ENCODE peak calls at places on chromosomes 5 and 9, in eight cellular contexts. One of them, this sample, is unnamed.

GRCh38 chr9:109002141-109002540 is 11.2 kb downstream of the CTNNAL1 start:
- DNase-seq in mesendoderm: no peak
- DNase-seq in hepatocyte: no peak
- DNase-seq in right cardiac atrium: no peak
- DNase-seq in heart right ventricle: no peak
- DNase-seq in aorta: no peak
- DNase-seq in CD4-positive, CD25-positive, alpha-beta regulatory T cell: no peak
- DNase-seq in fibroblast of lung: no peak
- DNase-seq in this sample: peak; percentile 20

GRCh38 chr5:149371296-149371962 is 7.7 kb downstream of the IL17B start:
- DNase-seq in mesendoderm: peak; percentile 78
- DNase-seq in hepatocyte: peak; percentile 81
- DNase-seq in right cardiac atrium: no peak
- DNase-seq in heart right ventricle: peak; percentile 69
- DNase-seq in aorta: no peak
- DNase-seq in CD4-positive, CD25-positive, alpha-beta regulatory T cell: peak; percentile 67
- DNase-seq in fibroblast of lung: peak; percentile 45
- DNase-seq in this sample: peak; percentile 84

GRCh38 chr9:11500780-11501179 is 888.0 kb upstream of the PTPRD start:
- DNase-seq in mesendoderm: no peak
- DNase-seq in hepatocyte: no peak
- DNase-seq in right cardiac atrium: no peak
- DNase-seq in heart right ventricle: no peak
- DNase-seq in aorta: no peak
- DNase-seq in CD4-positive, CD25-positive, alpha-beta regulatory T cell: no peak
- DNase-seq in fibroblast of lung: no peak
- DNase-seq in this sample: no peak

GRCh38 chr5:88438006-88438405 is 169.4 kb upstream of the TMEM161B start:
- DNase-seq in mesendoderm: peak; percentile 42
- DNase-seq in hepatocyte: no peak
- DNase-seq in right cardiac atrium: no peak
- DNase-seq in heart right ventricle: no peak
- DNase-seq in aorta: no peak
- DNase-seq in CD4-positive, CD25-positive, alpha-beta regulatory T cell: no peak
- DNase-seq in fibroblast of lung: no peak
- DNase-seq in this sample: peak; percentile 22

GRCh38 chr9:72041775-72042194 is 18.6 kb downstream of the C9orf57 start:
- DNase-seq in mesendoderm: no peak
- DNase-seq in hepatocyte: peak; percentile 83
- DNase-seq in right cardiac atrium: peak; percentile 59
- DNase-seq in heart right ventricle: peak; percentile 43
- DNase-seq in aorta: peak; percentile 67
- DNase-seq in CD4-positive, CD25-positive, alpha-beta regulatory T cell: no peak
- DNase-seq in fibroblast of lung: peak; percentile 93
- DNase-seq in this sample: no peak

GRCh38 chr9:4297795-4298254 is 2.0 kb downstream of the GLIS3 start:
- DNase-seq in mesendoderm: peak; percentile 88
- DNase-seq in hepatocyte: peak; percentile 85
- DNase-seq in right cardiac atrium: peak; percentile 67
- DNase-seq in heart right ventricle: peak; percentile 52
- DNase-seq in aorta: peak; percentile 79
- DNase-seq in CD4-positive, CD25-positive, alpha-beta regulatory T cell: peak; percentile 21
- DNase-seq in fibroblast of lung: peak; percentile 81
- DNase-seq in this sample: peak; percentile 59

GRCh38 chr5:92504346-92504745 is 1076.7 kb downstream of the NR2F1-AS1 start:
- DNase-seq in mesendoderm: peak; percentile 50
- DNase-seq in hepatocyte: no peak
- DNase-seq in right cardiac atrium: no peak
- DNase-seq in heart right ventricle: no peak
- DNase-seq in aorta: no peak
- DNase-seq in CD4-positive, CD25-positive, alpha-beta regulatory T cell: no peak
- DNase-seq in fibroblast of lung: no peak
- DNase-seq in this sample: no peak

GRCh38 chr5:68240196-68240595 is 24.6 kb downstream of the PIK3R1 start:
- DNase-seq in mesendoderm: no peak
- DNase-seq in hepatocyte: no peak
- DNase-seq in right cardiac atrium: no peak
- DNase-seq in heart right ventricle: no peak
- DNase-seq in aorta: no peak
- DNase-seq in CD4-positive, CD25-positive, alpha-beta regulatory T cell: no peak
- DNase-seq in fibroblast of lung: no peak
- DNase-seq in this sample: no peak

GRCh38 chr5:113447651-113448050 is 12.9 kb upstream of the TSSK1B start:
- DNase-seq in mesendoderm: no peak
- DNase-seq in hepatocyte: no peak
- DNase-seq in right cardiac atrium: no peak
- DNase-seq in heart right ventricle: no peak
- DNase-seq in aorta: no peak
- DNase-seq in CD4-positive, CD25-positive, alpha-beta regulatory T cell: no peak
- DNase-seq in fibroblast of lung: peak; percentile 14
- DNase-seq in this sample: peak; percentile 48

GRCh38 chr5:174410716-174411512 is 313.5 kb upstream of the MSX2 start:
- DNase-seq in mesendoderm: peak; percentile 32
- DNase-seq in hepatocyte: no peak
- DNase-seq in right cardiac atrium: no peak
- DNase-seq in heart right ventricle: no peak
- DNase-seq in aorta: no peak
- DNase-seq in CD4-positive, CD25-positive, alpha-beta regulatory T cell: no peak
- DNase-seq in fibroblast of lung: no peak
- DNase-seq in this sample: no peak

GRCh38 chr9:94642526-94642925 is 3.2 kb upstream of the FBP1 start:
- DNase-seq in mesendoderm: no peak
- DNase-seq in hepatocyte: no peak
- DNase-seq in right cardiac atrium: no peak
- DNase-seq in heart right ventricle: no peak
- DNase-seq in aorta: no peak
- DNase-seq in CD4-positive, CD25-positive, alpha-beta regulatory T cell: no peak
- DNase-seq in fibroblast of lung: no peak
- DNase-seq in this sample: no peak

GRCh38 chr9:122223435-122223834 is 5.3 kb downstream of the LHX6 start:
- DNase-seq in mesendoderm: no peak
- DNase-seq in hepatocyte: no peak
- DNase-seq in right cardiac atrium: no peak
- DNase-seq in heart right ventricle: no peak
- DNase-seq in aorta: no peak
- DNase-seq in CD4-positive, CD25-positive, alpha-beta regulatory T cell: no peak
- DNase-seq in fibroblast of lung: no peak
- DNase-seq in this sample: no peak
- H3K27me3 ChIP-seq in mesendoderm: peaks cover 91% of the 10 kb centered on the region
- H3K27me3 ChIP-seq in hepatocyte: peaks cover 98% of the 10 kb centered on the region
- H3K27me3 ChIP-seq in right cardiac atrium: no peaks in the 10 kb centered on the region
- H3K27me3 ChIP-seq in heart right ventricle: peaks cover 30% of the 10 kb centered on the region
- H3K27me3 ChIP-seq in aorta: no peaks in the 10 kb centered on the region
- H3K27me3 ChIP-seq in CD4-positive, CD25-positive, alpha-beta regulatory T cell: peaks cover 14% of the 10 kb centered on the region
- H3K27me3 ChIP-seq in fibroblast of lung: peaks cover 93% of the 10 kb centered on the region
- H3K27me3 ChIP-seq in this sample: no peaks in the 10 kb centered on the region

GRCh38 chr9:135062254-135062653 is 25.2 kb upstream of the OLFM1 start:
- DNase-seq in mesendoderm: no peak
- DNase-seq in hepatocyte: no peak
- DNase-seq in right cardiac atrium: no peak
- DNase-seq in heart right ventricle: no peak
- DNase-seq in aorta: no peak
- DNase-seq in CD4-positive, CD25-positive, alpha-beta regulatory T cell: no peak
- DNase-seq in fibroblast of lung: no peak
- DNase-seq in this sample: no peak

GRCh38 chr9:135060461-135061116 is 26.9 kb upstream of the OLFM1 start:
- DNase-seq in mesendoderm: no peak
- DNase-seq in hepatocyte: no peak
- DNase-seq in right cardiac atrium: no peak
- DNase-seq in heart right ventricle: no peak
- DNase-seq in aorta: peak; percentile 9
- DNase-seq in CD4-positive, CD25-positive, alpha-beta regulatory T cell: no peak
- DNase-seq in fibroblast of lung: no peak
- DNase-seq in this sample: no peak

GRCh38 chr9:135065151-135065550 is 22.3 kb upstream of the OLFM1 start:
- DNase-seq in mesendoderm: no peak
- DNase-seq in hepatocyte: no peak
- DNase-seq in right cardiac atrium: no peak
- DNase-seq in heart right ventricle: no peak
- DNase-seq in aorta: no peak
- DNase-seq in CD4-positive, CD25-positive, alpha-beta regulatory T cell: no peak
- DNase-seq in fibroblast of lung: no peak
- DNase-seq in this sample: no peak

GRCh38 chr9:135065804-135066203 is 21.7 kb upstream of the OLFM1 start:
- DNase-seq in mesendoderm: no peak
- DNase-seq in hepatocyte: no peak
- DNase-seq in right cardiac atrium: no peak
- DNase-seq in heart right ventricle: no peak
- DNase-seq in aorta: no peak
- DNase-seq in CD4-positive, CD25-positive, alpha-beta regulatory T cell: no peak
- DNase-seq in fibroblast of lung: no peak
- DNase-seq in this sample: no peak

DNA sequence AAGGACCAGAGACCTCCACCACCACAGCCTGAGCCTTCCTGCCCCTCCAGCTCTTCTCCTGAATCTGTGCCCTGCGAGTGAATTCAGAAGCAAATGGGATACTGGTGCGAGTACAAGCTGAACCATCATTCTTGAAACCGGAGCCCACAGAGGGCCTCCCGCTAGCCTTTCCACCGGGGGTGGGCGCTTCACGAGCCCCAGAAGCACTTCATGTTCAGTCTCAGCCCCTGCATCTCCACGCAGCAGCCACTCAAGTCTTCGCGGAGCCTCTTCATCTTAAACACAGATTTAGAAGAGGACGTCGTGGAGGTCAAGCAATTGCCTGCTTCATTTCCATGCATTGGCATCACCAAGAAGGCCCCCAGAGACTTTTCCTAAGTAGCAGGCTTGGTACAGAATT is 26.0 kb upstream of the OLFM1 start:
- DNase-seq in mesendoderm: no peak
- DNase-seq in hepatocyte: no peak
- DNase-seq in right cardiac atrium: no peak
- DNase-seq in heart right ventricle: no peak
- DNase-seq in aorta: peak; percentile 12
- DNase-seq in CD4-positive, CD25-positive, alpha-beta regulatory T cell: no peak
- DNase-seq in fibroblast of lung: no peak
- DNase-seq in this sample: no peak
- H3K27me3 ChIP-seq in mesendoderm: no peaks in the 10 kb centered on the region
- H3K27me3 ChIP-seq in hepatocyte: peaks cover 8% of the 10 kb centered on the region
- H3K27me3 ChIP-seq in right cardiac atrium: no peaks in the 10 kb centered on the region
- H3K27me3 ChIP-seq in heart right ventricle: no peaks in the 10 kb centered on the region
- H3K27me3 ChIP-seq in aorta: no peaks in the 10 kb centered on the region
- H3K27me3 ChIP-seq in CD4-positive, CD25-positive, alpha-beta regulatory T cell: no peaks in the 10 kb centered on the region
- H3K27me3 ChIP-seq in fibroblast of lung: no peaks in the 10 kb centered on the region
- H3K27me3 ChIP-seq in this sample: peaks cover 3% of the 10 kb centered on the region

DNA sequence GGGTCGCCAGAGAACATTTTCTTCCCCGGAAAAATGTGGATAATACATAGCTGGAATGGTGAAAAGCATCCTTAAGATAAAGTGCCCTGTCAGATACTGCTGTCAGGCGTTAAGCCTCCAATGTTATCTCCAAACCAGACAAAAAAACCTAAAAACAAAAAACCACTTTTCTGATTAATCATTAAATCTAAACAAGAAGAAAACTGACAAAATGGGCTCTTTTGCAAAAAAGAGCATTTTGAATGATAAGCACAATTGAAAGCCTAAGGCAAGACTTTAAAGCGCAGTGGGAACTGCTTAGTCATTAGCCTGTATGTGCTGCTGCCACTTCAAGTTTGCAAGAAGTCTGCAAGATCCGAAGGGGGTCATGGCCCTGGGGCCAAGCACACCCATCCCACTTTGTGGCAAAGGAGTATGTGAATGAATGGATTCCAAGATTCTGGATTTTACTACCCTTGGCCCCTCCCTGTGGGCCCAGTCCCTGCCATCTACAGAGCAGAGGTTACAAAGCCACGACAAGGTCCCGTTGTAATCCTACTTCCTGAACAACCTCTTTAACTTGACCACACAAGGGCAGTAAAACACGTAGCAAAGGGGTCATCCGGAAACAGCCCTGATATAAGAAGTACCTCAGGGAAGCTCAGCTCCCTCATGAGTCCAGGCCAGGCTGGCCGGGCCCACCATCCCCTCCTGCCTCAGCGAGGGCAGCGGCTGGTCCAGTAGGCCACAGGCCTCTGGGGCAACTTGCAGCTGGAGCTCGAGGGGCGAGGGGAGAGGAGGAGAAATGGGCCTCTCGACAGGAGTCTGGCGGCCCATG is 29.7 kb downstream of the SHB start:
- DNase-seq in mesendoderm: peak; percentile 69
- DNase-seq in hepatocyte: no peak
- DNase-seq in right cardiac atrium: no peak
- DNase-seq in heart right ventricle: no peak
- DNase-seq in aorta: no peak
- DNase-seq in CD4-positive, CD25-positive, alpha-beta regulatory T cell: no peak
- DNase-seq in fibroblast of lung: peak; percentile 76
- DNase-seq in this sample: no peak
- H3K27me3 ChIP-seq in mesendoderm: no peaks in the 10 kb centered on the region
- H3K27me3 ChIP-seq in hepatocyte: no peaks in the 10 kb centered on the region
- H3K27me3 ChIP-seq in right cardiac atrium: no peaks in the 10 kb centered on the region
- H3K27me3 ChIP-seq in heart right ventricle: no peaks in the 10 kb centered on the region
- H3K27me3 ChIP-seq in aorta: no peaks in the 10 kb centered on the region
- H3K27me3 ChIP-seq in CD4-positive, CD25-positive, alpha-beta regulatory T cell: no peaks in the 10 kb centered on the region
- H3K27me3 ChIP-seq in fibroblast of lung: no peaks in the 10 kb centered on the region
- H3K27me3 ChIP-seq in this sample: no peaks in the 10 kb centered on the region

GRCh38 chr5:141773779-141774531 is 91.9 kb upstream of the ARAP3 start:
- DNase-seq in mesendoderm: no peak
- DNase-seq in hepatocyte: no peak
- DNase-seq in right cardiac atrium: no peak
- DNase-seq in heart right ventricle: no peak
- DNase-seq in aorta: no peak
- DNase-seq in CD4-positive, CD25-positive, alpha-beta regulatory T cell: no peak
- DNase-seq in fibroblast of lung: no peak
- DNase-seq in this sample: no peak
- H3K27me3 ChIP-seq in mesendoderm: no peaks in the 10 kb centered on the region
- H3K27me3 ChIP-seq in hepatocyte: no peaks in the 10 kb centered on the region
- H3K27me3 ChIP-seq in right cardiac atrium: no peaks in the 10 kb centered on the region
- H3K27me3 ChIP-seq in heart right ventricle: no peaks in the 10 kb centered on the region
- H3K27me3 ChIP-seq in aorta: no peaks in the 10 kb centered on the region
- H3K27me3 ChIP-seq in CD4-positive, CD25-positive, alpha-beta regulatory T cell: no peaks in the 10 kb centered on the region
- H3K27me3 ChIP-seq in fibroblast of lung: peaks cover 10% of the 10 kb centered on the region
- H3K27me3 ChIP-seq in this sample: no peaks in the 10 kb centered on the region

GRCh38 chr5:170572453-170572852 is 68.6 kb downstream of the KCNIP1 start:
- DNase-seq in mesendoderm: no peak
- DNase-seq in hepatocyte: no peak
- DNase-seq in right cardiac atrium: no peak
- DNase-seq in heart right ventricle: no peak
- DNase-seq in aorta: no peak
- DNase-seq in CD4-positive, CD25-positive, alpha-beta regulatory T cell: no peak
- DNase-seq in fibroblast of lung: no peak
- DNase-seq in this sample: no peak
- H3K27me3 ChIP-seq in mesendoderm: no peaks in the 10 kb centered on the region
- H3K27me3 ChIP-seq in hepatocyte: no peaks in the 10 kb centered on the region
- H3K27me3 ChIP-seq in right cardiac atrium: no peaks in the 10 kb centered on the region
- H3K27me3 ChIP-seq in heart right ventricle: no peaks in the 10 kb centered on the region
- H3K27me3 ChIP-seq in aorta: peaks cover 2% of the 10 kb centered on the region
- H3K27me3 ChIP-seq in CD4-positive, CD25-positive, alpha-beta regulatory T cell: peaks cover 15% of the 10 kb centered on the region
- H3K27me3 ChIP-seq in fibroblast of lung: no peaks in the 10 kb centered on the region
- H3K27me3 ChIP-seq in this sample: peaks cover 4% of the 10 kb centered on the region

GRCh38 chr5:160116991-160117390 is 2.3 kb downstream of the PWWP2A start:
- DNase-seq in mesendoderm: no peak
- DNase-seq in hepatocyte: no peak
- DNase-seq in right cardiac atrium: no peak
- DNase-seq in heart right ventricle: no peak
- DNase-seq in aorta: no peak
- DNase-seq in CD4-positive, CD25-positive, alpha-beta regulatory T cell: no peak
- DNase-seq in fibroblast of lung: no peak
- DNase-seq in this sample: no peak
- H3K27me3 ChIP-seq in mesendoderm: no peaks in the 10 kb centered on the region
- H3K27me3 ChIP-seq in hepatocyte: no peaks in the 10 kb centered on the region
- H3K27me3 ChIP-seq in right cardiac atrium: no peaks in the 10 kb centered on the region
- H3K27me3 ChIP-seq in heart right ventricle: no peaks in the 10 kb centered on the region
- H3K27me3 ChIP-seq in aorta: no peaks in the 10 kb centered on the region
- H3K27me3 ChIP-seq in CD4-positive, CD25-positive, alpha-beta regulatory T cell: no peaks in the 10 kb centered on the region
- H3K27me3 ChIP-seq in fibroblast of lung: no peaks in the 10 kb centered on the region
- H3K27me3 ChIP-seq in this sample: no peaks in the 10 kb centered on the region

GRCh38 chr9:127380479-127380878 is 16.5 kb upstream of the SLC2A8 start:
- DNase-seq in mesendoderm: no peak
- DNase-seq in hepatocyte: no peak
- DNase-seq in right cardiac atrium: no peak
- DNase-seq in heart right ventricle: no peak
- DNase-seq in aorta: no peak
- DNase-seq in CD4-positive, CD25-positive, alpha-beta regulatory T cell: no peak
- DNase-seq in fibroblast of lung: peak; percentile 31
- DNase-seq in this sample: no peak
- H3K27me3 ChIP-seq in mesendoderm: no peaks in the 10 kb centered on the region
- H3K27me3 ChIP-seq in hepatocyte: no peaks in the 10 kb centered on the region
- H3K27me3 ChIP-seq in right cardiac atrium: no peaks in the 10 kb centered on the region
- H3K27me3 ChIP-seq in heart right ventricle: no peaks in the 10 kb centered on the region
- H3K27me3 ChIP-seq in aorta: no peaks in the 10 kb centered on the region
- H3K27me3 ChIP-seq in CD4-positive, CD25-positive, alpha-beta regulatory T cell: peaks cover 32% of the 10 kb centered on the region
- H3K27me3 ChIP-seq in fibroblast of lung: peaks cover 8% of the 10 kb centered on the region
- H3K27me3 ChIP-seq in this sample: no peaks in the 10 kb centered on the region

This sample was measured in SJCRH30.